ENCODE peak calls at places on chromosomes 13 and 19, in six cellular contexts. Z is neural progenitor cell; F is CD4-positive, alpha-beta T cell; U is progenitor cell of endocrine pancreas; Y is IMR-90; H is heart right ventricle. P is an unnamed sample.

GRCh38 chr19:11123076-11123567 is 32.5 kb downstream of the SPC24 start:
- DNase-seq in Z (no peak), F (no peak), U (no peak), Y (no peak), H (no peak), P (no peak)

GRCh38 chr13:113176292-113176691 is 17.8 kb downstream of the PROZ start:
- DNase-seq in Z (no peak), F (no peak), U (no peak), Y (no peak), H (no peak), P (no peak)

GRCh38 chr19:30649934-30650614 is 277.9 kb downstream of the ZNF536 start:
- DNase-seq in Z (peak; percentile 68), F (no peak), U (no peak), Y (peak; percentile 51), H (peak; percentile 33), P (peak; percentile 54)

GRCh38 chr19:34428549-34429285 is 536 bp downstream of the UBA2 start:
- DNase-seq in Z (peak; percentile 61), F (no peak), U (no peak), Y (peak; percentile 17), H (peak; percentile 25), P (peak; percentile 58)

GRCh38 chr19:49892716-49893115 is 4.0 kb downstream of the IL4I1 start:
- DNase-seq in Z (no peak), F (no peak), U (no peak), Y (no peak), H (no peak), P (no peak)

GRCh38 chr13:59356607-59357006 is 807.1 kb downstream of the DIAPH3 start:
- DNase-seq in Z (no peak), F (no peak), U (no peak), Y (peak; percentile 37), H (peak; percentile 93), P (no peak)

GRCh38 chr19:2315818-2316353 is 7.9 kb upstream of the LINGO3 start:
- DNase-seq in Z (peak; percentile 86), F (no peak), U (peak; percentile 53), Y (peak; percentile 56), H (peak; percentile 71), P (no peak)

GRCh38 chr13:74145249-74145970 is 11.2 kb upstream of the KLF12 start:
- DNase-seq in Z (no peak), F (no peak), U (no peak), Y (peak; percentile 91), H (no peak), P (no peak)

GRCh38 chr13:112784811-112785418 is 95.1 kb downstream of the ATP11A start:
- DNase-seq in Z (no peak), F (peak; percentile 23), U (no peak), Y (no peak), H (no peak), P (no peak)

GRCh38 chr19:5801796-5802616 is 2.9 kb upstream of the NRTN start:
- DNase-seq in Z (peak; percentile 91), F (no peak), U (no peak), Y (peak; percentile 12), H (no peak), P (no peak)

GRCh38 chr19:21587117-21587461 is 81.7 kb downstream of the ZNF429 start:
- DNase-seq in Z (no peak), F (no peak), U (no peak), Y (no peak), H (peak; percentile 24), P (no peak)

GRCh38 chr19:49506575-49507105 is 5.8 kb upstream of the FCGRT start:
- DNase-seq in Z (peak; percentile 79), F (peak; percentile 82), U (no peak), Y (no peak), H (no peak), P (peak; percentile 66)

DNA sequence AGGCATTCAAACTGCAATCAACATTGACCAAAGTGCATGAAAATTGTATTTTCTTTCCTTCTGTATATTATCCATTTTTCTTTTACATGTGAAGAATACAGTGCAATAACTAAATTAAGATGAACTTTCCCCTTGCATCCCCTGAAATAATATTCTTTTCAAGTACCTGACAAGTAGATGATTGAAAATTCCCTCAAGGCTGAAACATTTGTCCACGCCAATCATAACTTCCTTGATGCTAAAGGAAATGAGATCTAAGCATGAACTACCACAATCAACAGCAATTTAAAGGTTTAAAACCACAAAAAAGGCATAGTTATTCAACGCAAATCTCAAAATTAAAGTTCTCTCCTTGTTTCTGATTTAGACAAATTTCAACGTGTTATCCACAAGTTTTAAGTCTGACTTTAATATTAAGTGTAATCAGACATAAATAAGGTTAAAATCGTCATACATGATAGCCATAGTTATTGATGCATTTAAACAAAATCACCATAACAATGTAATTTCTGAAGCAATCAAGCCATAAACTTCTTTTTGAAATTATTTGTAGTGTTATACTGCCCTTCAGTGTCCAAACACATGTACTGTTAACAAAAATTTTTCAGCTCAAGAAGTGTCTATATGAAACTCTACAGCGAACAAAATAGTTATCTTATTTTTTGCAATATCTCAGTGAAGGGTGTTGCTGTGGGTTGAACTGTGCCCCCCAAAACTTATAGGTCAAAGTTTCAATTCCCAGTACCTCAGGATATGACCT is 169.5 kb downstream of the DCLK1 start:
- DNase-seq in Z (no peak), F (no peak), U (no peak), Y (peak; percentile 13), H (no peak), P (no peak)
- TF ChIP-seq CTCF in Z (peak; percentile 8), F (no peak), U (no peak), Y (no peak), H (peak; percentile 24), P (peak; percentile 20)

GRCh38 chr13:48923376-48923775 is 52.3 kb upstream of the FNDC3A start:
- DNase-seq in Z (no peak), F (no peak), U (no peak), Y (no peak), H (peak; percentile 12), P (no peak)

GRCh38 chr13:48920730-48921129 is 55.0 kb upstream of the FNDC3A start:
- DNase-seq in Z (no peak), F (no peak), U (no peak), Y (no peak), H (no peak), P (no peak)

DNA sequence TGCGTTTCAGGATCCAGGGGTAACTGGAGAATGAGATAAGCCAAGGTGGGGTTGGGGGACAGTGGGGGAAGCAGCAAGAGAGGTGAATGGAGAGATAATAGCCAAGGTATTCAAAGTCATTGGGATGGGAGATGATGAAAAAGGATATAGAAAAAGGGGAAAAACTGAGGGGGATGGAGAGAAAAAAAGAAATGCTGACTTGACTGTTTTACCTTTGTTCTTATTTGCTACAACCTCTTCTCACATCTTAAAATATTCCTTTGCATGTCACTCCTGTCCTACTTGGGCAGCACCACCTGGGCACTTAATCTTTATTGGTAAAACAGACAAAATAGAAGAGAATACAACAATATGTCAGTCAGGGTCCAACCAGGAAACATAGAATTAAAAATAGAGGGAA is 56.0 kb upstream of the FNDC3A start:
- DNase-seq in Z (no peak), F (no peak), U (no peak), Y (no peak), H (no peak), P (no peak)
- TF ChIP-seq CTCF in Z (no peak), F (no peak), U (no peak), Y (no peak), H (no peak), P (no peak)

GRCh38 chr13:110713981-110714797 is 689 bp downstream of the ING1 start:
- DNase-seq in Z (peak; percentile 74), F (peak; percentile 74), U (peak; percentile 35), Y (peak; percentile 32), H (peak; percentile 61), P (peak; percentile 69)

GRCh38 chr13:110714798-110715394 is 1.4 kb downstream of the ING1 start:
- DNase-seq in Z (peak; percentile 74), F (peak; percentile 62), U (peak; percentile 45), Y (peak; percentile 25), H (peak; percentile 74), P (peak; percentile 53)

GRCh38 chr13:110713642-110713952 is at the start of gene ING1:
- DNase-seq in Z (no peak), F (no peak), U (no peak), Y (no peak), H (no peak), P (no peak)

GRCh38 chr13:110716235-110716505 is 2.7 kb downstream of the ING1 start:
- DNase-seq in Z (peak; percentile 57), F (no peak), U (no peak), Y (no peak), H (no peak), P (peak; percentile 26)

DNA sequence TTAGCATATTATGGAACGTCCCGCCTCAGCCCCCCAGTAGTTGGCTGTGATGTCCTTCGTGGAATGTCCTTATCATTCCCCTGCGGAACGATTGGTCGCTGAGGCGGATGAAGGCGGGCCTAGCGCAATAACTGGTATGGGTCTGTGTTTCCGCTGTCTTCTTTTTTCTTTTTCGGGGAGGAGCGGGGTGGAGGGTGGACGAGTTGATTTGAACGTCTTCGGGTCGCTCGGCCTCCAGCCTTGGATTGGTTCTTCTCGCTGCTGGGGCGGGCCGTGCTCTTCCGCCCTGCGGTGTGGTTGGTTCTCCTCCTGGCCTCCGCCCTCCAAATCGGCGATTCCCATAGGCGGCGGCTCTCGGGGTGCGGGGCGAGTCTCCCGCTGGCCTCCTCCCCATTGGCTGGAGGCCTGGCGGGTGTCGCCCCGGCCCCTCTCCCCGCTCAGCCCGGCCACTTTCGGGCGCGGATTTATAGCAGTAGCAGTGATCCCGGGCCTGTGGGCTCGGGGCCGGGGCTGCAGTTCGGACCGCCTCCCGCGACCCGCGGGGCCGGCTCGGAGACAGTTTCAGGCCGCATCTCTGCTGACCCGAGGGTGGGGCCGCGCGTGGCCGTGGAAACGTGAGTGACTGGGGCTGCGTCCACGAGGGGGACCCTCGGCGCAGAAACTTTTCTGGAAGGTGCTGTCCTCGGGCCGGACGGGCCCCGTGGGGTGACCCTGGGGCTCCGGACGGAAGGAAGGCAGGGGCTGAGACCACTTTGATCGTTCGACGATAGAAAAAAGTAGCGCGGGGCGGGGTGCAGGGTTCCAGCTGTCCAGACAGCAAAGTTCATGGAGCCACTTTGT is 2.1 kb downstream of the ING1 start:
- DNase-seq in Z (peak; percentile 99), F (peak; percentile 93), U (peak; percentile 95), Y (peak; percentile 100), H (peak; percentile 99), P (peak; percentile 100)
- TF ChIP-seq CTCF in Z (peak; percentile 11), F (no peak), U (peak; percentile 12), Y (no peak), H (no peak), P (peak; percentile 1)

GRCh38 chr19:3669616-3670257 is 30.5 kb downstream of the PIP5K1C start:
- DNase-seq in Z (no peak), F (no peak), U (no peak), Y (no peak), H (no peak), P (no peak)

GRCh38 chr19:3670796-3671679 is 29.2 kb downstream of the PIP5K1C start:
- DNase-seq in Z (no peak), F (no peak), U (no peak), Y (peak; percentile 56), H (peak; percentile 93), P (no peak)

GRCh38 chr19:3669134-3669436 is 31.2 kb downstream of the PIP5K1C start:
- DNase-seq in Z (no peak), F (no peak), U (no peak), Y (no peak), H (no peak), P (no peak)

GRCh38 chr19:3671680-3672574 is 28.3 kb downstream of the PIP5K1C start:
- DNase-seq in Z (no peak), F (no peak), U (no peak), Y (peak; percentile 20), H (no peak), P (no peak)

DNA sequence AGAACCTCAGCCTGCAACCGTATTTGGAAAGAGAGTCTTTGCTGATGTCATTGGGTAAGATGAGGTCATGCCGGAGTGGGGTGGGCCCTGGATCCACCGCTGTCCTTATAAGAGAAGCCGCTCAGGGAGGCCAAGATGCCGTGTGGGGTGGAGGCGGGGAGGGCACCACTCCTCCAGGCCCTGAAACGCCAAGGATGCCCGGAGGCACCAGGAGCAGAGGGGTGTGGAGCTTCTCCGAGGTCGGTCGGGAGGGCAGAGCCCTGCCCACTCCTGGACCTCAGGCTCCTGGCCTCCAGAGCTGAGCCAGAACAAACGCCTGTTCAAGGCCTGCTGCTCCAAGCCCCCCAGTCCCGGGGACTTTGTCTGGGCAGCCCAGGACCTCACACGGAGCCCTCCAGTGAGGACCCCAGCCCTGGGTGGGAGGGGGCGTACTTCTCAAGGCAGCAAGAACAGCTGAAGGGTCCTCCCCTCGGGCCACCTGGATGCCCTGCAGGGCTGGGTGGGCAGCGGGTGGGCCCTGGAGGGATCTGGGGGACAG is 29.9 kb downstream of the PIP5K1C start:
- DNase-seq in Z (peak; percentile 45), F (no peak), U (no peak), Y (peak; percentile 84), H (peak; percentile 89), P (no peak)
- TF ChIP-seq CTCF in Z (no peak), F (no peak), U (no peak), Y (no peak), H (no peak), P (no peak)